ENCODE peak calls at places on chromosomes 7 and 10, in seven cellular contexts. Y is ACHN; Q is stimulated activated CD4-positive, alpha-beta T cell treated with anti-CD3 and anti-CD28 coated beads, TNF-alpha, amount 100 ng/mL, for 24 hours; R is Calu3; J is tibial artery; W is DMS153; S is T-helper 17 cell. L is an unnamed sample.

GRCh38 chr10:25758041-25758457 is 176.0 kb upstream of the MYO3A start:
- DNase-seq in R (peak; percentile 47), Y (peak; percentile 44), S (no peak), W (peak; percentile 62), J (no peak), Q (no peak), L (no peak)

GRCh38 chr10:11381023-11381422 is 230.4 kb downstream of the USP6NL start:
- DNase-seq in J (no peak), W (no peak), Y (no peak), R (no peak), Q (no peak), S (no peak), L (no peak)

GRCh38 chr7:25517906-25518305 is 289.6 kb upstream of the NPVF start:
- DNase-seq in S (no peak), R (no peak), Y (no peak), Q (no peak), J (no peak), W (no peak), L (no peak)

GRCh38 chr10:123720536-123720935 is 54.4 kb downstream of the GPR26 start:
- DNase-seq in S (no peak), R (no peak), Y (no peak), W (no peak), Q (no peak), J (no peak), L (no peak)

GRCh38 chr10:44786451-44786850 is 124.7 kb upstream of the TMEM72 start:
- DNase-seq in Q (no peak), S (no peak), W (no peak), J (no peak), R (no peak), Y (no peak), L (no peak)

GRCh38 chr10:80524190-80524589 is 13.5 kb upstream of the SH2D4B start:
- DNase-seq in Q (no peak), W (no peak), R (no peak), Y (no peak), S (no peak), J (no peak), L (peak; percentile 71)

GRCh38 chr7:124351950-124352349 is 319.1 kb upstream of the TMEM229A start:
- DNase-seq in R (no peak), Q (no peak), W (no peak), J (no peak), S (no peak), Y (no peak), L (no peak)

GRCh38 chr7:128903621-128904361 is 6.7 kb downstream of the KCP start:
- DNase-seq in J (peak; percentile 57), R (no peak), S (no peak), Y (peak; percentile 75), Q (no peak), W (no peak), L (no peak)

GRCh38 chr7:106770191-106770590 is 94.9 kb upstream of the PIK3CG start:
- DNase-seq in R (no peak), Q (no peak), Y (peak; percentile 74), S (no peak), W (no peak), J (no peak), L (no peak)